ENCODE peak calls at places on chromosome 4, in six cellular contexts. H is pancreas, V is mucosa of descending colon, J is HL-60, P is lower leg skin, Y is progenitor cell of endocrine pancreas. Q is an unnamed sample.

GRCh38 chr4:6659897-6660296 is 19.4 kb downstream of the MRFAP1 start:
- DNase-seq in Y (no peak), J (no peak), H (no peak), P (no peak), V (no peak), Q (no peak)

GRCh38 chr4:52369649-52370048 is 289.5 kb downstream of the USP46 start:
- DNase-seq in H (no peak), V (no peak), P (no peak), J (no peak), Y (no peak), Q (no peak)

GRCh38 chr4:147779449-147779848 is 47.6 kb downstream of the ARHGAP10 start:
- DNase-seq in J (peak; percentile 18), P (no peak), Y (no peak), V (no peak), H (no peak), Q (no peak)

GRCh38 chr4:87232241-87232640 is 11.8 kb upstream of the KLHL8 start:
- DNase-seq in H (no peak), J (no peak), P (no peak), Y (no peak), V (no peak), Q (no peak)

GRCh38 chr4:118337954-118338353 is 14.8 kb downstream of the PRSS12 start:
- DNase-seq in P (no peak), H (no peak), V (no peak), Y (no peak), J (no peak), Q (no peak)

GRCh38 chr4:172815499-172816175 is 353.0 kb upstream of the GALNT7 start:
- DNase-seq in V (no peak), P (no peak), Y (no peak), J (no peak), H (no peak), Q (no peak)

GRCh38 chr4:8940792-8941491 is 69.3 kb upstream of the HMX1 start:
- DNase-seq in Y (no peak), H (no peak), J (no peak), P (no peak), V (no peak), Q (no peak)

GRCh38 chr4:123984881-123985280 is 588.3 kb downstream of the SPRY1 start:
- DNase-seq in J (no peak), V (no peak), H (no peak), P (no peak), Y (no peak), Q (no peak)

GRCh38 chr4:168848112-168848511 is 161.9 kb downstream of the CBR4 start:
- DNase-seq in V (no peak), H (no peak), P (no peak), Y (no peak), J (no peak), Q (no peak)

GRCh38 chr4:81180916-81181315 is 34.1 kb downstream of the PRKG2 start:
- DNase-seq in Y (no peak), P (no peak), H (no peak), J (no peak), V (no peak), Q (no peak)

GRCh38 chr4:183098080-183098722 is 856 bp upstream of the WWC2 start:
- DNase-seq in P (peak; percentile 20), V (peak; percentile 58), J (no peak), Y (peak; percentile 40), H (peak; percentile 81), Q (peak; percentile 76)

GRCh38 chr4:68466185-68466584 is 18.9 kb downstream of the TMPRSS11E start:
- DNase-seq in H (no peak), Y (no peak), V (no peak), P (no peak), J (no peak), Q (no peak)

GRCh38 chr4:100014616-100015015 is 64.5 kb upstream of the H2AZ1 start:
- DNase-seq in Y (no peak), J (no peak), V (no peak), H (no peak), P (no peak), Q (no peak)

GRCh38 chr4:165343353-165344191 is 16.1 kb downstream of the MSMO1 start:
- DNase-seq in H (no peak), V (no peak), J (peak; percentile 35), P (no peak), Y (no peak), Q (no peak)

GRCh38 chr4:46146993-46147392 is 23.1 kb upstream of the GABRG1 start:
- DNase-seq in H (no peak), Y (no peak), V (no peak), J (no peak), P (no peak), Q (no peak)

GRCh38 chr4:119238068-119238722 is 25.7 kb downstream of the USP53 start:
- DNase-seq in Y (no peak), V (no peak), P (no peak), J (no peak), H (no peak), Q (no peak)

GRCh38 chr4:11397819-11398610 is 30.7 kb downstream of the HS3ST1 start:
- DNase-seq in J (no peak), H (no peak), V (no peak), Y (no peak), P (no peak), Q (no peak)

GRCh38 chr4:156336516-156336915 is 382.9 kb upstream of the CTSO start:
- DNase-seq in J (no peak), V (no peak), Y (no peak), P (no peak), H (no peak), Q (no peak)

GRCh38 chr4:7824218-7824617 is 115.4 kb downstream of the AFAP1 start:
- DNase-seq in Y (no peak), H (no peak), J (no peak), V (no peak), P (no peak), Q (no peak)

GRCh38 chr4:27003602-27004238 is 143.1 kb downstream of the STIM2 start:
- DNase-seq in Y (no peak), P (no peak), H (no peak), J (no peak), V (no peak), Q (no peak)

GRCh38 chr4:8224596-8225289 is 25.7 kb downstream of the SH3TC1 start:
- DNase-seq in V (no peak), P (no peak), H (no peak), Y (no peak), J (peak; percentile 62), Q (no peak)

GRCh38 chr4:53682196-53682595 is 90.9 kb upstream of the LNX1 start:
- DNase-seq in Y (no peak), P (no peak), J (no peak), H (no peak), V (no peak), Q (no peak)

GRCh38 chr4:86338521-86338920 is 21.3 kb downstream of the MAPK10 start:
- DNase-seq in Y (no peak), P (no peak), V (no peak), H (no peak), J (no peak), Q (no peak)

GRCh38 chr4:185726931-185727330 is 85.1 kb downstream of the SORBS2 start:
- DNase-seq in J (no peak), Y (no peak), P (no peak), H (no peak), V (no peak), Q (no peak)

GRCh38 chr4:169268951-169269781 is 1.6 kb downstream of the SH3RF1 start:
- DNase-seq in Y (no peak), V (peak; percentile 47), P (no peak), H (no peak), J (no peak), Q (no peak)

GRCh38 chr4:41209187-41209586 is 5.2 kb downstream of the APBB2 start:
- DNase-seq in J (no peak), P (no peak), H (no peak), V (peak; percentile 64), Y (no peak), Q (no peak)

GRCh38 chr4:112361181-112361791 is 64.1 kb downstream of the ALPK1 start:
- DNase-seq in P (no peak), H (no peak), V (no peak), J (no peak), Y (no peak), Q (no peak)

GRCh38 chr4:152045781-152046571 is 285.2 kb upstream of the GATB start:
- DNase-seq in Y (peak; percentile 78), H (peak; percentile 84), V (peak; percentile 66), J (no peak), P (no peak), Q (peak; percentile 84)

GRCh38 chr4:120658772-120659171 is 263.8 kb downstream of the PRDM5 start:
- DNase-seq in Y (no peak), J (peak; percentile 83), H (no peak), V (no peak), P (no peak), Q (no peak)

GRCh38 chr4:163462556-163462955 is 11.0 kb downstream of the TKTL2 start:
- DNase-seq in V (no peak), H (no peak), J (no peak), Y (no peak), P (no peak), Q (no peak)

GRCh38 chr4:78584863-78585576 is 33.5 kb downstream of the ANXA3 start:
- DNase-seq in H (no peak), J (no peak), Y (no peak), V (no peak), P (no peak), Q (no peak)

GRCh38 chr4:142366821-142367220 is 479.3 kb downstream of the INPP4B start:
- DNase-seq in V (no peak), H (no peak), J (no peak), Y (no peak), P (no peak), Q (no peak)

GRCh38 chr4:107380190-107380589 is 339.8 kb downstream of the PAPSS1 start:
- DNase-seq in V (no peak), J (no peak), H (no peak), P (no peak), Y (no peak), Q (no peak)
- TF ChIP-seq CTCF in V (no peak), J (no peak), H (no peak), P (no peak), Y (no peak), Q (no peak)

GRCh38 chr4:59369228-59369627 is 1830.9 kb upstream of the ADGRL3 start:
- DNase-seq in V (no peak), Y (no peak), P (no peak), J (no peak), H (no peak), Q (no peak)

DNA sequence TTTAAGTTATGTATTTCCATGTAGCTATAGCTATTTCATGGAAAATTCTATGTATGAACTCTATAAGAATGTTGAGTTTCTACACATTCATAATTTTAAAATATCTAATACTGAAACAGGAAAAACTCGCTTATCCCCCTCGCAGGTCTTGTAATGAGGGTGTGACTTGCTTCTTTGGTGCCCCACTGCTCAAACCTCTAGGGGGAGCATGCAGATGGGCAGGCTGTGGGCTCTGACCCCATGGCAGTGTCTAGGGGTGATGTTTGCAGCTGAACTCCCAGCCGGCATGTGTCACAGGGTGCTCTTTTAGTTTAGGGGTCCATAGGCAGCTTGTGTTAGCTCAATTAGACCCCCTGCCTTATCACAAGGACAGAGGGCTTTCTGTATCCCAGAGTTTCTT is 1825.7 kb upstream of the ADGRL3 start:
- DNase-seq in J (no peak), V (no peak), Y (no peak), P (no peak), H (no peak), Q (no peak)
- TF ChIP-seq CTCF in J (no peak), V (no peak), Y (peak; percentile 19), P (no peak), H (no peak), Q (peak; percentile 32)

GRCh38 chr4:20313237-20314030 is 61.7 kb downstream of the SLIT2 start:
- DNase-seq in V (peak; percentile 34), H (no peak), Y (peak; percentile 32), J (peak; percentile 46), P (no peak), Q (no peak)
- TF ChIP-seq CTCF in V (no peak), H (no peak), Y (peak; percentile 67), J (peak; percentile 46), P (no peak), Q (peak; percentile 62)

GRCh38 chr4:84501197-84501492 is 2.1 kb upstream of the NKX6-1 start:
- DNase-seq in V (no peak), Y (no peak), H (no peak), P (no peak), J (no peak), Q (no peak)
- TF ChIP-seq CTCF in V (no peak), Y (no peak), H (no peak), P (no peak), J (no peak), Q (peak; percentile 24)